ENCODE peak calls at places on chromosome 10, in eight cellular contexts. J, V, M, K, H, N, B and F are unnamed samples.

GRCh38 chr10:97664282-97664850 is 22.7 kb downstream of the AVPI1 start:
- DNase-seq in H (no peak), K (no peak), B (no peak), J (no peak), M (no peak), V (no peak), N (no peak), F (no peak)

GRCh38 chr10:99620713-99621453 is 644 bp upstream of the SLC25A28 start:
- DNase-seq in V (peak), M (peak), B (peak), H (peak), K (peak), J (peak), N (peak), F (peak)

GRCh38 chr10:68666280-68666760 is 54.7 kb upstream of the CCAR1 start:
- DNase-seq in B (peak), J (peak), M (no peak), K (peak), V (no peak), N (peak), H (no peak), F (no peak)

GRCh38 chr10:57336339-57336738 is 931.4 kb downstream of the IPMK start:
- DNase-seq in N (no peak), B (no peak), H (no peak), K (no peak), J (no peak), M (no peak), V (no peak), F (no peak)

GRCh38 chr10:80046629-80047441 is 31.6 kb upstream of the TMEM254 start:
- DNase-seq in N (peak), K (peak), J (peak), B (peak), H (peak), M (peak), V (peak), F (peak)

GRCh38 chr10:21315321-21316220 is 209.9 kb downstream of the SKIDA1 start:
- DNase-seq in N (peak), K (peak), H (peak), J (no peak), M (no peak), V (peak), B (peak), F (no peak)

GRCh38 chr10:57017356-57018037 is 656.4 kb upstream of the ZWINT start:
- DNase-seq in K (no peak), N (no peak), B (no peak), M (no peak), V (no peak), J (no peak), H (no peak), F (no peak)

GRCh38 chr10:82358486-82359097 is 483.6 kb downstream of the NRG3 start:
- DNase-seq in H (no peak), M (no peak), J (peak), K (peak), N (peak), V (no peak), B (no peak), F (no peak)

GRCh38 chr10:128095023-128095752 is 31.0 kb downstream of the MKI67 start:
- DNase-seq in M (peak), B (no peak), N (no peak), J (no peak), V (no peak), H (no peak), K (no peak), F (peak)

GRCh38 chr10:124468624-124469023 is 7.0 kb downstream of the LHPP start:
- DNase-seq in H (no peak), B (no peak), K (no peak), J (no peak), N (no peak), V (no peak), M (no peak), F (no peak)

GRCh38 chr10:21524526-21525366 is 736 bp downstream of the SKIDA1 start:
- DNase-seq in N (peak), B (peak), M (peak), V (no peak), H (no peak), K (peak), J (no peak), F (no peak)

GRCh38 chr10:57218382-57218781 is 857.3 kb upstream of the ZWINT start:
- DNase-seq in J (no peak), K (no peak), H (no peak), N (no peak), B (peak), V (no peak), M (no peak), F (no peak)

GRCh38 chr10:72353028-72353962 is 1.4 kb downstream of the DNAJB12 start:
- DNase-seq in K (peak), J (no peak), B (peak), M (no peak), N (peak), V (no peak), H (no peak), F (no peak)

GRCh38 chr10:43235070-43235900 is 31.6 kb downstream of the RASGEF1A start:
- DNase-seq in V (peak), H (peak), N (no peak), K (no peak), J (no peak), B (no peak), M (no peak), F (no peak)

GRCh38 chr10:62577666-62578291 is 203.6 kb downstream of the ZNF365 start:
- DNase-seq in H (no peak), V (no peak), B (no peak), N (peak), M (no peak), J (no peak), K (peak), F (no peak)

GRCh38 chr10:18140957-18141888 is 999 bp downstream of the CACNB2 start:
- DNase-seq in B (peak), N (peak), J (no peak), V (no peak), M (no peak), K (peak), H (peak), F (no peak)

GRCh38 chr10:72426982-72427381 is 72.3 kb upstream of the DNAJB12 start:
- DNase-seq in J (no peak), K (no peak), M (no peak), H (no peak), V (no peak), B (no peak), N (no peak), F (no peak)

GRCh38 chr10:89861584-89862287 is 160.3 kb downstream of the KIF20B start:
- DNase-seq in V (no peak), B (peak), N (peak), M (no peak), H (no peak), J (no peak), K (peak), F (no peak)

GRCh38 chr10:124632566-124632965 is 111.6 kb downstream of the FAM53B start:
- DNase-seq in H (no peak), N (no peak), B (peak), K (no peak), M (no peak), V (no peak), J (no peak), F (no peak)

GRCh38 chr10:21993360-21994001 is 10.0 kb downstream of the DNAJC1 start:
- DNase-seq in N (peak), J (no peak), K (peak), B (peak), M (peak), H (no peak), V (no peak), F (peak)

GRCh38 chr10:119872610-119872859 is at the start of gene MCMBP:
- DNase-seq in B (no peak), V (no peak), M (no peak), N (no peak), H (no peak), K (no peak), J (no peak), F (no peak)

GRCh38 chr10:70315276-70315675 is 31.5 kb upstream of the NPFFR1 start:
- DNase-seq in M (no peak), N (no peak), B (no peak), V (no peak), H (no peak), K (no peak), J (no peak), F (no peak)
- H3K4me3 ChIP-seq in M (no peak), N (no peak), B (no peak), V (no peak), H (no peak), K (no peak), J (no peak), F (no peak)

DNA sequence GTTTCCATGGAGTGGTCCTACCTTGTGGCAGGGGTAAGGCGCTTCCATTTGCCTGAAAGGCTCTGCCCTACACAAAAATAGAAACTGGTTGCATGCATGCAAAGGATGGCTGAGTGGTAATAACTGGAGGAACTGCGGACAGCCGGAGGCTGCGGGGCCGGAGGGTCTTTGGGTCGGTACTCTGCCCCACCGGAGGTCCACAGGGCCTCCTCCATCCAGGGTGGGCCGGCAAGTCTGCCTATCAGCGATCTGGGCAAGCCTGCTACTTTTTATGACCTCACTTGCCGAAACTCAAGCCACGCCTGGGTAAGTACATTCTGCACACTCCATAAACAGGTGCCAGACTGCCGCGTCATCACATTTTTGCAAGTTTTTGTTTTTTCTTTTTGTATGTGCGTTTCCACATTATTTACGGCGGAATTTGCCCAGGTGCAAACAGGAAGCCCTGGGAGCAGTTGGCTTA is 30.0 kb downstream of the TACC2 start:
- DNase-seq in J (no peak), K (no peak), B (peak), N (no peak), M (no peak), H (no peak), V (peak), F (no peak)
- H3K4me3 ChIP-seq in J (peak), K (no peak), B (peak), N (no peak), M (no peak), H (no peak), V (peak), F (no peak)

DNA sequence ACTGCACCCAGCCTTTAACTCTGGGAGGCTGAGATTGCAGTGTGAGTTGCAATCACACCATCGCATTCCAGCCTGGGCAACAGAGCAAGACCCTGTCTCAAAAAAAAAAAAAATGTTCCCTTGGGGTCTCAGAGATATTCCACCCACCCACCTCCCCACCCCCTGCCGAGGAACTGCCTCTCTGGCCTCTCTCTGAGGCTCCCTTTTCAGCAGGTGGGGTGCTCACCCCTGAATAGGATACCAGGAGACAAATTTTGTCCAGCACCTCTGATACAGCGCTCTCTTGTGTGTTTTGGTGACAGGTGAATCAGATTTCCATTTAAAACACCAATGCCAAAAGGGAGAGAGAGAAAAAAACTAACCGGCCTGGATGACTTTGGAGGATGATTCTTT is 92.6 kb upstream of the KIF5B start:
- DNase-seq in H (no peak), J (no peak), B (no peak), M (no peak), K (no peak), V (no peak), N (no peak), F (no peak)
- H3K4me3 ChIP-seq in H (no peak), J (no peak), B (no peak), M (no peak), K (peak), V (peak), N (no peak), F (no peak)

GRCh38 chr10:60654813-60655464 is 123.3 kb upstream of the CDK1 start:
- DNase-seq in N (peak), B (peak), K (no peak), H (no peak), V (no peak), M (no peak), J (peak), F (no peak)
- H3K4me3 ChIP-seq in N (no peak), B (no peak), K (no peak), H (no peak), V (no peak), M (no peak), J (no peak), F (no peak)

DNA sequence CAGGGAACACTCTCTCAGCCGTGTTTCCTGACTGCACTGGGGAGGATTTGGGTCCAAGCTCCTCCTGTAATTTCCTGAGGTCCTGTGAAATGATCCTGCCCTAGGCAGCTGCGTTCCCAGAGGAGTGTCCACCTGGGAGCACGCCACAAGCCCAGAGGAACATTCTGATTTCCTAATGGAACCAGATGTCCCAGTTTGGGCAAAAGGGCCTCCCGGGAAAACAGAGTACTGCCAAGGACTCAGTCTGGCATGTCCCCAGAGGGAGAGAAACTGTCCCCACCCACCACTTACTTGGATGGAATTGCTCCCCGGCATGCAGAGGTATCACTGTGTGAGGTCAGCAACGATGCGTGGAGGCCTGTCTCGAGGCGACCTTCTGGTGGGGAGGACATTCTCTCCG is 34.5 kb downstream of the ASB13 start:
- DNase-seq in V (peak), M (no peak), J (no peak), H (peak), N (peak), K (no peak), B (no peak), F (no peak)
- H3K4me3 ChIP-seq in V (no peak), M (no peak), J (no peak), H (no peak), N (no peak), K (no peak), B (no peak), F (no peak)

DNA sequence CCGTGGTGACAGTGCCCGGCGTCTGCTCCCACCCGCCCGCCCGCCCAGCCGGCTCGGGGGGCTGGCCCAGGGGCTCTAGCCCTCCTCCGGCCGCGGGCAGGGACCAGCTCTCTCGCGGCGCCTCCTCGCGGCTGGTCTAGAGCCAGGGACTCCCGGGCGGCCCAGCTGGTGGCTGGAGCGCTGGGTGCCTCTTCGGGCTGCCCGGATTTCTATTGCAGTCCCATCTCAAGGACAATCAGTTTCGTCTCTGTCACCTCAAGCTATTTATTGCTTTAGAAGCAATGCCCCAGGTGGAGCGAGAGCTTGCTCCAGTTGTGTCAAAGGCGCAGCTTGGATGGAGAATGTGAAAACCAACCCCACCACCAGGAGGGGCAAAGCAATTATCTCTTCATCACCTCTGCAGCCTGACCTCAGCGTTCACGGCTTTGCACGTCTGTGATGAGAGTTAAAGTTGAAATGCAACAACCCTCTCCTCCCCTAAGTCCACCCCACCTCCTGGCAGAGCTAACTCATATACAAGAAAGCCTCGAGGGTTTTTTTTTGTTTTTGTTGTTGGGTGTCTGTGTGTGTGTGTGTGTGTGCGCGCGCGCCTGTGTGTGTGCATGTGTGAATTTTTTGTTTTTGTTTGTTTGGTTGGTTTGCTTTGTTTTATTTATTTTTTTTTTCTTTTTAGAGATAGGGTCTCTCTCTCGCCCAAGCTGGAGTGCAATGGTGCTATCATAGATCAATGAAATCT is at the start of gene ITGA8:
- DNase-seq in H (no peak), V (peak), N (peak), M (no peak), J (no peak), B (no peak), K (peak), F (no peak)
- H3K4me3 ChIP-seq in H (peak), V (peak), N (peak), M (no peak), J (no peak), B (no peak), K (peak), F (no peak)

GRCh38 chr10:78229950-78230675 is 196.4 kb downstream of the RPS24 start:
- DNase-seq in H (no peak), N (no peak), B (no peak), K (no peak), J (no peak), V (no peak), M (no peak), F (no peak)
- H3K4me3 ChIP-seq in H (no peak), N (no peak), B (no peak), K (no peak), J (no peak), V (no peak), M (no peak), F (no peak)

GRCh38 chr10:133257489-133258065 is 19.1 kb downstream of the ADAM8 start:
- DNase-seq in N (peak), B (peak), V (peak), H (peak), J (no peak), K (peak), M (no peak), F (no peak)
- H3K4me3 ChIP-seq in N (no peak), B (no peak), V (peak), H (no peak), J (peak), K (no peak), M (no peak), F (no peak)

DNA sequence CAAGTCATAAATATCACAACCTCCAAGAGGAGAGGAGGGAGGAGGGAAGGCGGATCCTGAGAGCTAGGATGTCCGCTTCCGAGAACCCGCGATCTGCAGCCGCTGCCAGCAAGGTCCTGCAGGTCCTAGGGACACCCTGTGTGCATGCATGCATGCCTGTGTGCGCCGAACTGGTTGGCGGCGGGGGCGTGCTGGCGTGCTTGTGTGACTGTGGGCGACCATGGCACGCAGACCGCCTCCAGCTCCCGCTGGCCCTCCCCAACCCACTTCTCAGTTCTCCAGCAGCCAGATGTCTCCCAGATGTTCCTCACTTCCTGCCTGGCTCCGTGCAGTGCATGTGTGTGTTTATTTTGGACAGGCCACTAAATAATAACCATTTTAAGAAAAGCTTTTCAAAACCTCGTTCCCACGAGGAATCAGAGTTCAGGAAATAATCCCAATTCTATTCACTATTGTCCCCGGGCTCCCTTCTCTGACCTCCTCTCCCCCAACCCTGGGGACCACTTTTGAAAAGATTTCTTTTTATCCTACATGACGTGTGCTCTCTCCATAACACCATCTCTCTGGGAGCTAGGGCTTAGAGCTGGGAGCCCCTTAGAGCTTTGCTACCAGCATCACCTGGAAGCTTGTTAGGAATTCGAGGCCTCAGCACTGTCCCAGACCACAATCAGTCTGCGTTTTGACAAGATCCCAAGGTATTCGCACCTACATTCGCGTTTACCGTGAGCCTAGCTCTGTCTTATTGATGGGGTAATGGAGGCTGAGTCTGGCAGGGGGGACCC is 32.5 kb downstream of the UNC5B start:
- DNase-seq in J (no peak), M (no peak), K (peak), H (peak), B (no peak), V (peak), N (peak), F (no peak)
- H3K4me3 ChIP-seq in J (no peak), M (no peak), K (peak), H (no peak), B (no peak), V (peak), N (peak), F (no peak)